ENCODE peak calls at places on chromosomes 16 and 17, in four cellular contexts. A, V, H and C are unnamed samples.

GRCh38 chr16:7270006-7270405 is 62.6 kb upstream of the RBFOX1 start:
- DNase-seq in A (no peak), V (no peak), H (no peak), C (no peak)

GRCh38 chr17:9900744-9901143 is 4.3 kb downstream of the RCVRN start:
- DNase-seq in A (no peak), V (no peak), H (peak), C (no peak)

GRCh38 chr17:57009737-57010445 is 32.0 kb downstream of the SCPEP1 start:
- DNase-seq in A (peak), V (peak), H (no peak), C (no peak)

GRCh38 chr16:56679813-56680212 is 2.5 kb upstream of the MT1X start:
- DNase-seq in A (no peak), V (no peak), H (no peak), C (no peak)

GRCh38 chr17:79978545-79978852 is 57.2 kb downstream of the TBC1D16 start:
- DNase-seq in A (no peak), V (no peak), H (no peak), C (peak)

GRCh38 chr17:32481193-32481592 is 5.6 kb upstream of the CDK5R1 start:
- DNase-seq in A (no peak), V (no peak), H (no peak), C (no peak)

GRCh38 chr16:87207509-87207908 is 109.7 kb downstream of the C16orf95 start:
- DNase-seq in A (no peak), V (no peak), H (peak), C (peak)

GRCh38 chr17:9192010-9192409 is 170.7 kb downstream of the NTN1 start:
- DNase-seq in A (no peak), V (no peak), H (no peak), C (no peak)

GRCh38 chr17:33097411-33097810 is 105.8 kb downstream of the SPACA3 start:
- DNase-seq in A (no peak), V (no peak), H (no peak), C (no peak)

GRCh38 chr16:57245472-57246113 is 534 bp downstream of the ARL2BP start:
- DNase-seq in A (no peak), V (peak), H (no peak), C (no peak)

GRCh38 chr17:29616300-29617048 is 6.2 kb downstream of the CORO6 start:
- DNase-seq in A (no peak), V (no peak), H (no peak), C (no peak)